ENCODE peak calls at places on chromosomes 4 and X, in six cellular contexts. T, C, N, M, D and G are unnamed samples.

GRCh38 chr4:176230827-176231226 is 35.4 kb upstream of the SPATA4 start:
- ATAC-seq in T (no peak), C (no peak), N (no peak), M (no peak), D (no peak), G (no peak)

GRCh38 chr4:148052448-148052847 is 320.6 kb downstream of the ARHGAP10 start:
- ATAC-seq in T (peak; percentile 35), C (peak; percentile 38), N (peak; percentile 40), M (no peak), D (no peak), G (no peak)

GRCh38 chr4:16579866-16580265 is 318.6 kb downstream of the LDB2 start:
- ATAC-seq in T (no peak), C (no peak), N (no peak), M (peak; percentile 30), D (no peak), G (no peak)

GRCh38 chr4:31538877-31539276 is 818.7 kb downstream of the PCDH7 start:
- ATAC-seq in T (no peak), C (no peak), N (no peak), M (no peak), D (no peak), G (no peak)

GRCh38 chrX:42832764-42833549 is 55.0 kb upstream of the PPP1R2C start:
- ATAC-seq in T (no peak), C (no peak), N (peak; percentile 84), M (no peak), D (no peak), G (no peak)

GRCh38 chrX:10582215-10582733 is 38.1 kb downstream of the MID1 start:
- ATAC-seq in T (no peak), C (peak; percentile 46), N (peak; percentile 48), M (no peak), D (peak; percentile 23), G (peak; percentile 39)

GRCh38 chrX:43644124-43644701 is 11.9 kb upstream of the MAOA start:
- ATAC-seq in T (peak; percentile 40), C (peak; percentile 43), N (peak; percentile 58), M (peak; percentile 83), D (peak; percentile 92), G (no peak)

GRCh38 chr4:152363904-152364303 is 172.0 kb downstream of the FBXW7 start:
- ATAC-seq in T (no peak), C (no peak), N (no peak), M (no peak), D (no peak), G (no peak)

GRCh38 chr4:48660347-48660746 is 119.7 kb downstream of the FRYL start:
- ATAC-seq in T (no peak), C (no peak), N (no peak), M (no peak), D (no peak), G (no peak)

GRCh38 chr4:104344342-104344980 is 150.2 kb downstream of the CXXC4 start:
- ATAC-seq in T (no peak), C (peak; percentile 26), N (no peak), M (peak; percentile 30), D (no peak), G (no peak)

GRCh38 chr4:101348367-101348827 is 1.1 kb upstream of the PPP3CA start:
- ATAC-seq in T (no peak), C (peak; percentile 0), N (peak; percentile 4), M (peak; percentile 17), D (no peak), G (no peak)

GRCh38 chr4:18931643-18932373 is 910.3 kb upstream of the LCORL start:
- ATAC-seq in T (no peak), C (no peak), N (no peak), M (no peak), D (no peak), G (no peak)

GRCh38 chr4:143355540-143356217 is 19.0 kb downstream of the GAB1 start:
- ATAC-seq in T (no peak), C (peak; percentile 14), N (peak; percentile 21), M (peak; percentile 52), D (peak; percentile 58), G (peak; percentile 59)

GRCh38 chr4:30208731-30209435 is 511.3 kb upstream of the PCDH7 start:
- ATAC-seq in T (no peak), C (no peak), N (no peak), M (no peak), D (no peak), G (no peak)

GRCh38 chr4:142984871-142985585 is 138.9 kb upstream of the INPP4B start:
- ATAC-seq in T (no peak), C (peak; percentile 78), N (peak; percentile 59), M (no peak), D (no peak), G (no peak)

GRCh38 chrX:112642349-112642748 is 37.4 kb downstream of the LHFPL1 start:
- ATAC-seq in T (no peak), C (peak; percentile 77), N (peak; percentile 98), M (peak; percentile 76), D (no peak), G (peak; percentile 65)

GRCh38 chr4:10741961-10742699 is 57.6 kb upstream of the CLNK start:
- ATAC-seq in T (peak; percentile 65), C (no peak), N (no peak), M (no peak), D (no peak), G (no peak)

GRCh38 chrX:69027181-69028005 is 137.9 kb downstream of the PJA1 start:
- ATAC-seq in T (peak; percentile 40), C (peak; percentile 48), N (peak; percentile 74), M (peak; percentile 13), D (peak; percentile 80), G (no peak)

GRCh38 chrX:7108995-7109634 is 38.4 kb upstream of the STS start:
- ATAC-seq in T (no peak), C (peak; percentile 44), N (no peak), M (peak; percentile 63), D (no peak), G (no peak)

GRCh38 chr4:119692001-119692400 is 63.4 kb upstream of the PDE5A start:
- ATAC-seq in T (no peak), C (no peak), N (no peak), M (peak; percentile 80), D (no peak), G (no peak)

GRCh38 chr4:102354671-102355454 is 9.6 kb upstream of the SLC39A8 start:
- ATAC-seq in T (no peak), C (no peak), N (peak; percentile 61), M (no peak), D (no peak), G (no peak)

GRCh38 chr4:158094413-158095110 is 78.3 kb downstream of the GASK1B start:
- ATAC-seq in T (no peak), C (no peak), N (peak; percentile 93), M (no peak), D (peak; percentile 84), G (peak; percentile 16)

GRCh38 chrX:130106071-130106470 is 4.2 kb downstream of the ELF4 start:
- ATAC-seq in T (no peak), C (no peak), N (no peak), M (peak; percentile 77), D (no peak), G (no peak)

GRCh38 chr4:76307670-76308014 is 1.1 kb downstream of the STBD1 start:
- ATAC-seq in T (no peak), C (no peak), N (no peak), M (no peak), D (no peak), G (no peak)

GRCh38 chrX:119477812-119478232 is 9.6 kb downstream of the SLC25A5 start:
- ATAC-seq in T (no peak), C (peak; percentile 48), N (peak; percentile 73), M (peak; percentile 90), D (peak; percentile 65), G (peak; percentile 72)

GRCh38 chrX:109839694-109840358 is 106.8 kb upstream of the ACSL4 start:
- ATAC-seq in T (peak; percentile 34), C (peak; percentile 81), N (peak; percentile 65), M (peak; percentile 63), D (peak; percentile 10), G (peak; percentile 8)

GRCh38 chr4:138192113-138192512 is 50.0 kb downstream of the SLC7A11 start:
- ATAC-seq in T (peak; percentile 77), C (no peak), N (no peak), M (no peak), D (no peak), G (no peak)

GRCh38 chrX:81195712-81196111 is 6.0 kb downstream of the HMGN5 start:
- ATAC-seq in T (peak; percentile 63), C (peak; percentile 88), N (peak; percentile 86), M (peak; percentile 60), D (no peak), G (no peak)

GRCh38 chrX:13843150-13843721 is 26.3 kb upstream of the GPM6B start:
- ATAC-seq in T (no peak), C (no peak), N (no peak), M (no peak), D (no peak), G (no peak)

GRCh38 chr4:184165291-184165690 is 52.4 kb downstream of the ENPP6 start:
- ATAC-seq in T (no peak), C (no peak), N (no peak), M (no peak), D (no peak), G (no peak)

GRCh38 chr4:99615210-99615834 is 40.7 kb downstream of the MTTP start:
- ATAC-seq in T (no peak), C (no peak), N (peak; percentile 26), M (no peak), D (no peak), G (no peak)